ENCODE peak calls at places on chromosomes 13 and 19, in six cellular contexts. C is transverse colon, M is AG10803, Y is AG04450, I is GM23248, K is iPS DF 6.9. O is an unnamed sample.

GRCh38 chr13:20891768-20892167 is 10.8 kb downstream of the XPO4 start:
- DNase-seq in C (no peak), I (no peak), K (no peak), M (no peak), Y (no peak), O (peak; percentile 23)

GRCh38 chr19:42140125-42140754 is 8.0 kb upstream of the POU2F2 start:
- DNase-seq in I (peak; percentile 86), C (peak; percentile 48), M (peak; percentile 60), Y (no peak), K (no peak), O (no peak)

GRCh38 chr13:49517461-49517860 is 21.7 kb downstream of the PHF11 start:
- DNase-seq in M (peak; percentile 26), C (no peak), K (no peak), Y (no peak), I (no peak), O (no peak)

GRCh38 chr19:16200776-16201391 is 3.2 kb downstream of the AP1M1 start:
- DNase-seq in C (no peak), M (no peak), I (no peak), Y (no peak), K (no peak), O (no peak)

GRCh38 chr13:80962855-80963254 is 621.9 kb upstream of the SPRY2 start:
- DNase-seq in C (no peak), Y (no peak), I (no peak), K (no peak), M (no peak), O (no peak)

GRCh38 chr13:91216928-91217700 is 130.4 kb upstream of the MIR17HG start:
- DNase-seq in Y (no peak), K (no peak), C (no peak), I (no peak), M (no peak), O (no peak)

GRCh38 chr19:42284066-42284501 is 15.0 kb downstream of the CIC start:
- DNase-seq in C (peak; percentile 89), I (peak; percentile 90), K (no peak), M (peak; percentile 78), Y (peak; percentile 39), O (peak; percentile 93)

GRCh38 chr19:57803594-57804325 is 11.0 kb downstream of the ZNF552 start:
- DNase-seq in K (peak; percentile 43), I (peak; percentile 78), Y (peak; percentile 48), C (peak; percentile 26), M (peak; percentile 97), O (no peak)

GRCh38 chr19:40690699-40691420 is 409 bp upstream of the NUMBL start:
- DNase-seq in C (peak; percentile 96), Y (peak; percentile 78), I (peak; percentile 97), M (peak; percentile 93), K (no peak), O (peak; percentile 71)

DNA sequence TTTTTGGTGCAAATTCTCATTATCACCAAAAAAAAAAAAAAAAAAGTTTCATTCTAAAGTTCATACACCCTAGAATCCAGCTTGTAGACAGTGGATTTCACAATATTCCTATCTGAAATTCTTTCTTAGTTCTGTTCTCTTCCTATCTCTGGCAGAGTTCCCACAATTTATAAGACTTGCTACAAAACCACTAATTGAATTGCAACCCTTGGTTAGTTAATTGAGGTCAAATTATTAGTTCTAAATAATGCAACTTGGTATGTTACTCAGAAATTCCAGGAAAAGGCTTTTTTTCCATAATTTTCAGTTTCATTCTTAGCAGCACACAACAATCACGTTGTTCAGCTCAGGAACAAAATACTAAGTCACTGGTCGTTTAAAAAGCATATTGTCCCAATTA is 58.5 kb downstream of the SPATA13 start:
- DNase-seq in Y (no peak), C (no peak), I (no peak), M (peak; percentile 63), K (no peak), O (no peak)
- H3K4me3 ChIP-seq in Y (no peak overlapping the region), C (no peak overlapping the region), I (no peak overlapping the region), M (no peak overlapping the region), K (no peak overlapping the region), O (no peak overlapping the region)

GRCh38 chr13:44974056-44974798 is 15.0 kb downstream of the NUFIP1 start:
- DNase-seq in C (no peak), M (peak; percentile 63), I (peak; percentile 46), K (no peak), Y (no peak), O (no peak)
- H3K4me3 ChIP-seq in C (no peak overlapping the region), M (no peak overlapping the region), I (no peak overlapping the region), K (no peak overlapping the region), Y (no peak overlapping the region), O (no peak overlapping the region)

DNA sequence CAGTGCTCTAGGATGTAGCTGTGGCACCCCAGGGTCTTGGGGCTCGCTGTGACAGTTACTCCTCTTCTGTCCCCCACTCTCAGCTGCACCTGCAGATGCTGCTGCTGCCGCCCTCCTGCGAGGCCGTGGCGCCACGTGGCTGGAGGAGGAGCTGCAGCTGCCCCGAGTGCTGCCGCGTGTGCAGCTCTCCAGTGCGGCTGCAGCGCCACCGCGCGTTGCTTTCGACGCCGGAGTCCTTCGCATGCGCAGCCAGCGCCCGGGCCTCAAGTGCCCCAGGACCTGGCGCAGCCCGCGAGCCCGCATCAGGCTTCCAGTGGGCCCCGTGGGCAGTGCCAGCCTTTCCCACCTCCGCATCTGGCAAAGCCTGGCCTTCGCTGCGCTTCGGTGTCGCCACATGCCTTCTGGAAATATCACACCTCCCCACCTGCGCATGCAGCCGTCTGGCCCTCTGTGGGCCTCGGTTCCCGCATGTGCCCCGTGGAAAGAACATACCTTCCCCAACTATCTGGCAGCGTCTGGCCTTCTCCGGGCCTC is 692 bp upstream of the ZNF580 start:
- DNase-seq in C (peak; percentile 73), M (peak; percentile 68), K (no peak), I (peak; percentile 93), Y (no peak), O (peak; percentile 62)
- H3K4me3 ChIP-seq in C (no peak overlapping the region), M (peak overlapping the region; percentile 70), K (no peak overlapping the region), I (peak overlapping the region; percentile 87), Y (peak overlapping the region; percentile 84), O (peak overlapping the region; percentile 57)

GRCh38 chr19:11450570-11451326 is 15.3 kb downstream of the PRKCSH start:
- DNase-seq in K (no peak), C (no peak), Y (no peak), I (no peak), M (no peak), O (no peak)

GRCh38 chr19:11453468-11454341 is 18.3 kb downstream of the PRKCSH start:
- DNase-seq in I (no peak), K (no peak), Y (no peak), M (no peak), C (no peak), O (no peak)

GRCh38 chr19:11451942-11452813 is 16.7 kb downstream of the PRKCSH start:
- DNase-seq in M (no peak), K (no peak), C (no peak), I (no peak), Y (no peak), O (no peak)

GRCh38 chr19:11452814-11453335 is 17.4 kb downstream of the PRKCSH start:
- DNase-seq in C (no peak), M (no peak), I (no peak), Y (no peak), K (no peak), O (no peak)

DNA sequence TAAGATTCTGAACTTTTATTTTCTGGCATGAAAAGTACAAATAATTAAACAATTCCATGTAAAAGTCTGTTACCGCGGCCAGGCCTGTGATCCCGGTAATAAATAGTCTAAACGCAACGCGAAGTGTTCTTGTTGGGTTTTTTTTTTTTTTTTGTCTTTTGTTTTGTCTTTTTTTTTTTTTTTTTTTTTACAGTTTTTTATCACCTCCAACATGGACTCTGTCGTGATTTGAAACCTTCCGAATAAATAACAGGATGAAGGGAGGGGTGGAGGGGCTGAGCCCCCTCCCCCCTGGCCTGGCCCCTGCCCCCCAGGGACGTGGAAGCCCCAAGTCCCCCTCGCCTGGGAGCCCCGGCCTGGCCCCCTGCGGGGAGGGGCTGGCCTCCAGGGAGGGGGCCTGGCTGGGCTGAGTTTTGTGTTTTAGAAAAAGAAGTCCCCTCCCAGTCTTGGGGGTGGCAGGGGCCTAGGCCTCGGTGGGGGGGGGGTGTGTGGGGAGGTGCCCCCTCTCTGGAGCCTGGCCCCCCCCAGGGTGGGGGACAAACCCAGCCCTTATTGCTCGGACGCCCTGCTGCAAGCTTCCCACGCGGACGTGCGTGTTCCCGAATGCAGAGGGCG is 16.0 kb downstream of the PRKCSH start:
- DNase-seq in I (no peak), C (no peak), M (no peak), Y (no peak), K (no peak), O (no peak)
- H3K4me3 ChIP-seq in I (no peak overlapping the region), C (no peak overlapping the region), M (no peak overlapping the region), Y (no peak overlapping the region), K (no peak overlapping the region), O (no peak overlapping the region)

GRCh38 chr13:30735025-30735967 is at the start of gene ALOX5AP:
- DNase-seq in K (no peak), Y (no peak), C (peak; percentile 44), I (no peak), M (no peak), O (peak; percentile 21)
- H3K4me3 ChIP-seq in K (no peak within 1 kb of the TSS), Y (no peak within 1 kb of the TSS), C (no peak within 1 kb of the TSS), I (no peak within 1 kb of the TSS), M (no peak within 1 kb of the TSS), O (peak within 1 kb of the TSS; percentile 71)